ENCODE peak calls at places on chromosomes 7 and 10, in nine cellular contexts. O is kidney epithelial cell, N is keratinocyte, P is HFF-Myc, H is AG04449, B is fibroblast of lung, I is heart left ventricle, L is AG09309, G is MM.1S. C is an unnamed sample.

GRCh38 chr10:14184841-14185500 is 145.8 kb downstream of the FRMD4A start:
- DNase-seq in O (no peak), N (peak), P (no peak), H (no peak), B (peak), I (no peak), L (no peak), G (peak), C (no peak)

GRCh38 chr7:44893710-44894135 is 8.4 kb upstream of the PURB start:
- DNase-seq in O (no peak), N (no peak), P (no peak), H (no peak), B (no peak), I (no peak), L (no peak), G (no peak), C (no peak)

GRCh38 chr7:154255324-154255723 is 203.1 kb downstream of the DPP6 start:
- DNase-seq in O (no peak), N (no peak), P (no peak), H (no peak), B (no peak), I (no peak), L (no peak), G (no peak), C (no peak)

GRCh38 chr10:131314799-131315198 is 3.3 kb upstream of the TCERG1L start:
- DNase-seq in O (no peak), N (no peak), P (no peak), H (no peak), B (no peak), I (no peak), L (no peak), G (no peak), C (no peak)

GRCh38 chr7:87875151-87876039 is 765 bp downstream of the SLC25A40 start:
- DNase-seq in O (no peak), N (no peak), P (no peak), H (no peak), B (no peak), I (peak), L (no peak), G (peak), C (peak)

GRCh38 chr7:107659666-107660065 is 962 bp upstream of the SLC26A4 start:
- DNase-seq in O (peak), N (no peak), P (no peak), H (peak), B (peak), I (no peak), L (peak), G (no peak), C (no peak)

GRCh38 chr10:77820349-77820748 is 106.2 kb downstream of the DLG5 start:
- DNase-seq in O (peak), N (peak), P (no peak), H (no peak), B (peak), I (peak), L (no peak), G (no peak), C (no peak)

GRCh38 chr10:16741540-16741939 is 75.7 kb downstream of the RSU1 start:
- DNase-seq in O (no peak), N (no peak), P (no peak), H (no peak), B (no peak), I (no peak), L (no peak), G (no peak), C (no peak)

GRCh38 chr10:98852686-98853085 is 383.0 kb downstream of the HPSE2 start:
- DNase-seq in O (no peak), N (no peak), P (no peak), H (no peak), B (no peak), I (no peak), L (no peak), G (no peak), C (no peak)

GRCh38 chr7:5693529-5693928 is 87.9 kb downstream of the RNF216 start:
- DNase-seq in O (peak), N (no peak), P (no peak), H (peak), B (peak), I (peak), L (no peak), G (peak), C (no peak)

GRCh38 chr7:13457790-13458189 is 531.7 kb downstream of the ETV1 start:
- DNase-seq in O (no peak), N (no peak), P (no peak), H (no peak), B (no peak), I (peak), L (no peak), G (no peak), C (no peak)

GRCh38 chr7:91567111-91568012 is 303.1 kb downstream of the FZD1 start:
- DNase-seq in O (no peak), N (no peak), P (no peak), H (no peak), B (peak), I (no peak), L (no peak), G (no peak), C (no peak)

GRCh38 chr10:118139321-118139720 is 92.6 kb upstream of the RAB11FIP2 start:
- DNase-seq in O (peak), N (no peak), P (no peak), H (peak), B (no peak), I (no peak), L (no peak), G (no peak), C (no peak)

GRCh38 chr7:1647961-1648631 is 22.0 kb upstream of the ELFN1 start:
- DNase-seq in O (no peak), N (no peak), P (no peak), H (no peak), B (no peak), I (peak), L (no peak), G (no peak), C (no peak)

GRCh38 chr7:66946545-66946944 is 25.5 kb downstream of the TMEM248 start:
- DNase-seq in O (no peak), N (no peak), P (no peak), H (no peak), B (no peak), I (no peak), L (no peak), G (no peak), C (no peak)

GRCh38 chr7:113907617-113908016 is 11.2 kb downstream of the PPP1R3A start:
- DNase-seq in O (no peak), N (no peak), P (no peak), H (no peak), B (no peak), I (no peak), L (no peak), G (no peak), C (no peak)

GRCh38 chr7:18429547-18429946 is 66.0 kb upstream of the HDAC9 start:
- DNase-seq in O (no peak), N (no peak), P (no peak), H (no peak), B (peak), I (no peak), L (no peak), G (no peak), C (no peak)

GRCh38 chr7:6691609-6692106 is 15.1 kb downstream of the ZNF12 start:
- DNase-seq in O (no peak), N (no peak), P (no peak), H (no peak), B (peak), I (no peak), L (no peak), G (no peak), C (no peak)

GRCh38 chr10:30186371-30186875 is 127.0 kb upstream of the JCAD start:
- DNase-seq in O (no peak), N (no peak), P (no peak), H (no peak), B (peak), I (no peak), L (no peak), G (peak), C (no peak)

GRCh38 chr7:102287465-102288146 is 938 bp downstream of the SH2B2 start:
- DNase-seq in O (no peak), N (no peak), P (no peak), H (no peak), B (no peak), I (peak), L (no peak), G (peak), C (peak)

GRCh38 chr10:44176311-44176710 is 208.6 kb downstream of the CXCL12 start:
- DNase-seq in O (no peak), N (no peak), P (no peak), H (no peak), B (no peak), I (no peak), L (no peak), G (no peak), C (no peak)

GRCh38 chr10:122018951-122019413 is 30.0 kb downstream of the TACC2 start:
- DNase-seq in O (no peak), N (peak), P (no peak), H (no peak), B (no peak), I (no peak), L (no peak), G (peak), C (peak)

GRCh38 chr10:100715445-100716385 is 29.7 kb upstream of the PAX2 start:
- DNase-seq in O (no peak), N (no peak), P (no peak), H (no peak), B (no peak), I (no peak), L (no peak), G (no peak), C (no peak)
- H3K4me3 ChIP-seq in O (no peak), N (no peak), P (no peak), H (no peak), B (no peak), I (peak), L (no peak), G (no peak), C (peak)

GRCh38 chr7:81736088-81736487 is 33.8 kb downstream of the HGF start:
- DNase-seq in O (no peak), N (no peak), P (no peak), H (no peak), B (no peak), I (no peak), L (no peak), G (no peak), C (no peak)
- TF ChIP-seq CTCF in O (no peak), N (no peak), P (no peak), H (no peak), B (no peak), I (no peak), L (no peak), G (no peak), C (no peak)

GRCh38 chr7:140176271-140176701 is 497 bp downstream of the KDM7A start:
- DNase-seq in O (no peak), N (no peak), P (no peak), H (no peak), B (peak), I (peak), L (no peak), G (peak), C (peak)
- H3K4me3 ChIP-seq in O (peak), N (peak), P (peak), H (peak), B (peak), I (peak), L (peak), G (peak), C (peak)

DNA sequence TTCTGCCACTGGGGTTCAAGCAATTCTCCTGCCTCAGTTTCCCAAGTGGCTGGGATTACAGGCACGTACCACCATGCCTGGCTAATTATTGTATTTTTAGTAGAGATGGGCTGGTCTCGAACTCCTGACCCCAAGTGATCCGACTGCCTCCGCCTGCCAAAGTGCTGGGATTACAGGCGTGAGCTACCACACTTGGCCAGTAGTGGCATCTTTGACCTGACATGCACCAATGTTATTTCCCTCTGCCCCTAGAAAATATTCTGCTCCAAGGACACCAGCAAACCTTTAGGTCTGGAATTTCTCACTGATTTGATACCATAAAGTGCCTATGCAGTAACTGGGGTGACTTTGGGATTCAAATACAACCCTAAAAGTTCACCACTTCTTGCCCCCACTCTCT is 179.4 kb downstream of the ARID5B start:
- DNase-seq in O (no peak), N (no peak), P (no peak), H (no peak), B (no peak), I (no peak), L (no peak), G (no peak), C (no peak)
- TF ChIP-seq CTCF in O (no peak), N (no peak), P (no peak), H (no peak), B (peak), I (no peak), L (no peak), G (no peak), C (no peak)

GRCh38 chr7:111175908-111176307 is 85.0 kb downstream of the LRRN3 start:
- DNase-seq in O (no peak), N (no peak), P (no peak), H (no peak), B (no peak), I (no peak), L (no peak), G (no peak), C (no peak)

GRCh38 chr7:111173528-111173927 is 82.6 kb downstream of the LRRN3 start:
- DNase-seq in O (no peak), N (no peak), P (no peak), H (no peak), B (no peak), I (no peak), L (no peak), G (no peak), C (no peak)

GRCh38 chr7:111173990-111174389 is 83.1 kb downstream of the LRRN3 start:
- DNase-seq in O (no peak), N (no peak), P (no peak), H (no peak), B (no peak), I (no peak), L (no peak), G (no peak), C (no peak)

GRCh38 chr7:111174476-111174875 is 83.5 kb downstream of the LRRN3 start:
- DNase-seq in O (no peak), N (no peak), P (no peak), H (no peak), B (no peak), I (no peak), L (no peak), G (no peak), C (no peak)

DNA sequence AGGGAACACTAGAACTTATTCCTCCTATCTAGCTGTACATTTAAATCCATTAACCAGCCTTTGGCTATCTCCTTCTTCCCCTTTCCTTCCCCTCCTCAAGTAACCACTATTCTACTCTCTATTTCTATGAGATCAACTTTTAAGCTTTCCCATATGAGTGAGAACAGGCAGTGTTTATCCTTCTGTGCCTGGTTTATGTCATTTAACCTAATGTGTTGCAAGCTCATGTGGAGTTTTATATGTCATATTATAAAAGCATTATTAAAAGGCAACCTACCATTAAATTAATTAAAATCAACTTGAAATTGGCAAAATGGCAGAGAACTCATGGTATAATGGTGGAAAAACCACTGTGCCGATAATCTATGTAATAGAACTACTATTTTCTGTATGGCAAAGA is 81.6 kb downstream of the LRRN3 start:
- DNase-seq in O (no peak), N (no peak), P (no peak), H (no peak), B (no peak), I (no peak), L (no peak), G (no peak), C (no peak)
- H3K4me3 ChIP-seq in O (no peak), N (no peak), P (no peak), H (no peak), B (no peak), I (no peak), L (no peak), G (no peak), C (no peak)

GRCh38 chr7:116258734-116259133 is 48.4 kb downstream of the TES start:
- DNase-seq in O (no peak), N (no peak), P (no peak), H (no peak), B (peak), I (no peak), L (no peak), G (peak), C (no peak)
- TF ChIP-seq CTCF in O (peak), N (peak), P (peak), H (peak), B (peak), I (peak), L (peak), G (peak), C (peak)

GRCh38 chr10:6141296-6142151 is 52.7 kb downstream of the RBM17 start:
- DNase-seq in O (peak), N (no peak), P (peak), H (no peak), B (peak), I (no peak), L (peak), G (peak), C (no peak)

GRCh38 chr10:6140141-6140841 is 51.5 kb downstream of the RBM17 start:
- DNase-seq in O (no peak), N (no peak), P (no peak), H (no peak), B (no peak), I (no peak), L (no peak), G (no peak), C (no peak)

GRCh38 chr10:6142644-6143043 is 53.8 kb downstream of the RBM17 start:
- DNase-seq in O (no peak), N (no peak), P (no peak), H (no peak), B (no peak), I (no peak), L (no peak), G (no peak), C (no peak)

GRCh38 chr10:6139470-6139869 is 50.6 kb downstream of the RBM17 start:
- DNase-seq in O (no peak), N (no peak), P (no peak), H (no peak), B (no peak), I (no peak), L (no peak), G (no peak), C (no peak)

DNA sequence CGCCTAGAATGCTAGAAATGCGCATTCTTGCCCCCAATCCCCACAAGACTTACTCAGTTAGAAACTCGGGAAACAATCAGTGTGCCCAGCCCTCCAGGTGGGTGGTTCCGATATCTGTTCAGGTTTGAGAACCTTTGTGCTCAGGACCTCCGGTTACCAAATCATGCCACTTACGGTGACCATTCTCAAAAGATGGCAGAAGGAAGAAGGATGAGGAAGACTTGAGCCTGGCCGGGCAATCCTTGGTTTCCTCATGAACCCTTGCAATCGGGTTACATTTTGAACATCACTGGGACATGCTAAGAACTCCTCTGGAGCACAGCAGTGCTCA is 52.1 kb downstream of the RBM17 start:
- DNase-seq in O (no peak), N (no peak), P (no peak), H (no peak), B (no peak), I (no peak), L (no peak), G (no peak), C (no peak)
- H3K4me3 ChIP-seq in O (no peak), N (no peak), P (peak), H (peak), B (peak), I (peak), L (no peak), G (peak), C (peak)

DNA sequence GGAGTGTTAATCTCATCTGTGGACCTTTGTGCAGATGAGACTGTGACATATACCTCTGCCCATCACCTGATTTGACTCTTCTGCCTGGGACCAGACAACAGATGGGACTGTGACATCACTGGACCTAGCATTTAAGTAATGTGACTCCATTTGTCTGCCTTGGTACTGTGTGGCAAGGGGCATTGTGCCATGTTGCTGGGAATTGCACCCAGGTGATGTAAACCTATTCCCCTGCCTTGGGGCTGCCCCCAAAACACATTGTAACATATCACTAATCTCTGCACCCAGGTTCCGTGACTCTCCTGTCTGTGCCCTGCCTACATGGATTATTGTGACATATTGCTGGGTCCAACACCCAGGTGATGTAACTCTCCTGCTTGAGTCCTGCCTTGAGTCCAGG is 40.4 kb upstream of the ZNF680 start:
- DNase-seq in O (no peak), N (no peak), P (no peak), H (no peak), B (no peak), I (no peak), L (no peak), G (no peak), C (no peak)
- TF ChIP-seq CTCF in O (no peak), N (no peak), P (no peak), H (no peak), B (no peak), I (no peak), L (no peak), G (no peak), C (no peak)

GRCh38 chr10:120742373-120742772 is 108.8 kb upstream of the WDR11 start:
- DNase-seq in O (no peak), N (no peak), P (no peak), H (no peak), B (no peak), I (no peak), L (no peak), G (no peak), C (no peak)
- H3K4me3 ChIP-seq in O (no peak), N (no peak), P (no peak), H (no peak), B (no peak), I (no peak), L (no peak), G (no peak), C (no peak)

DNA sequence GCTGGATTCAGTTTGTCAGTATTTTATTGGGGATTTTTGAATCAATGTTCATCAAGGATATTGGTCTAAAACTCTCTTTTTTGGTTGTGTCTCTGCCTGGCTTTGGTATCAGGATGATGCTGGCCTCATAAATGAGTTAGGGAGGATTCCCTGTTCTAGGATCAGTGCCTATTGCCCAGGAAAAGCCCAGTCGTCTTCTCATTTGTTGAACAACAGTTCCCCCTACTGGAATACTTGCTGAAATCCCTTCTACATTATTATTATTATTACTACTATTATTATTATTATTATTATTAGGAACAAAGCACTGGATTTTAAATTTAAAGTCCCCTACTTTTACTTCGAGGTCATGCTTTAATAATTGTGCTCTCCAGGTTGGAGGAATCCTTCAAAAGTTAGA is 528.9 kb downstream of the MAGI2 start:
- DNase-seq in O (no peak), N (no peak), P (peak), H (no peak), B (peak), I (no peak), L (peak), G (no peak), C (no peak)
- TF ChIP-seq CTCF in O (peak), N (peak), P (no peak), H (peak), B (peak), I (peak), L (peak), G (no peak), C (peak)

C was measured in upper lobe of right lung.